ENCODE peak calls at places on chromosomes 2 and 18, in seven cellular contexts. One of them, this sample, is unnamed.

GRCh38 chr18:35389095-35389618 is 12.0 kb upstream of the ZNF396 start:
- DNase-seq in Peyer's patch: no peak
- DNase-seq in coronary artery: no peak
- DNase-seq in left ventricle myocardium inferior: no peak
- DNase-seq in fibroblast of the aortic adventitia: peak
- DNase-seq in A549: no peak
- DNase-seq in PC-9: no peak
- DNase-seq in this sample: no peak

GRCh38 chr2:199261221-199261620 is 196.5 kb downstream of the SATB2 start:
- DNase-seq in Peyer's patch: no peak
- DNase-seq in coronary artery: no peak
- DNase-seq in left ventricle myocardium inferior: no peak
- DNase-seq in fibroblast of the aortic adventitia: peak
- DNase-seq in A549: peak
- DNase-seq in PC-9: no peak
- DNase-seq in this sample: no peak

GRCh38 chr2:42937171-42937875 is 144.9 kb upstream of the HAAO start:
- DNase-seq in Peyer's patch: no peak
- DNase-seq in coronary artery: peak
- DNase-seq in left ventricle myocardium inferior: no peak
- DNase-seq in fibroblast of the aortic adventitia: no peak
- DNase-seq in A549: no peak
- DNase-seq in PC-9: no peak
- DNase-seq in this sample: no peak

GRCh38 chr2:237297421-237298155 is 116.4 kb downstream of the COL6A3 start:
- DNase-seq in Peyer's patch: no peak
- DNase-seq in coronary artery: no peak
- DNase-seq in left ventricle myocardium inferior: no peak
- DNase-seq in fibroblast of the aortic adventitia: no peak
- DNase-seq in A549: no peak
- DNase-seq in PC-9: no peak
- DNase-seq in this sample: no peak

GRCh38 chr18:30683836-30684235 is 358.7 kb downstream of the DSC3 start:
- DNase-seq in Peyer's patch: no peak
- DNase-seq in coronary artery: no peak
- DNase-seq in left ventricle myocardium inferior: no peak
- DNase-seq in fibroblast of the aortic adventitia: no peak
- DNase-seq in A549: no peak
- DNase-seq in PC-9: no peak
- DNase-seq in this sample: no peak

GRCh38 chr2:3302751-3303582 is 74.7 kb downstream of the EIPR1 start:
- DNase-seq in Peyer's patch: no peak
- DNase-seq in coronary artery: no peak
- DNase-seq in left ventricle myocardium inferior: no peak
- DNase-seq in fibroblast of the aortic adventitia: no peak
- DNase-seq in A549: no peak
- DNase-seq in PC-9: no peak
- DNase-seq in this sample: no peak

GRCh38 chr2:108593547-108594098 is 59.4 kb downstream of the LIMS1 start:
- DNase-seq in Peyer's patch: no peak
- DNase-seq in coronary artery: no peak
- DNase-seq in left ventricle myocardium inferior: no peak
- DNase-seq in fibroblast of the aortic adventitia: peak
- DNase-seq in A549: peak
- DNase-seq in PC-9: no peak
- DNase-seq in this sample: no peak

GRCh38 chr2:48129256-48129950 is 223.1 kb upstream of the FBXO11 start:
- DNase-seq in Peyer's patch: no peak
- DNase-seq in coronary artery: no peak
- DNase-seq in left ventricle myocardium inferior: no peak
- DNase-seq in fibroblast of the aortic adventitia: no peak
- DNase-seq in A549: no peak
- DNase-seq in PC-9: no peak
- DNase-seq in this sample: no peak

GRCh38 chr2:167294775-167295140 is 406.5 kb downstream of the XIRP2 start:
- DNase-seq in Peyer's patch: no peak
- DNase-seq in coronary artery: no peak
- DNase-seq in left ventricle myocardium inferior: no peak
- DNase-seq in fibroblast of the aortic adventitia: no peak
- DNase-seq in A549: no peak
- DNase-seq in PC-9: no peak
- DNase-seq in this sample: no peak

GRCh38 chr18:24181806-24182205 is 42.9 kb downstream of the CABYR start:
- DNase-seq in Peyer's patch: no peak
- DNase-seq in coronary artery: no peak
- DNase-seq in left ventricle myocardium inferior: no peak
- DNase-seq in fibroblast of the aortic adventitia: peak
- DNase-seq in A549: no peak
- DNase-seq in PC-9: no peak
- DNase-seq in this sample: no peak

GRCh38 chr18:24180048-24180447 is 41.2 kb downstream of the CABYR start:
- DNase-seq in Peyer's patch: no peak
- DNase-seq in coronary artery: no peak
- DNase-seq in left ventricle myocardium inferior: no peak
- DNase-seq in fibroblast of the aortic adventitia: no peak
- DNase-seq in A549: no peak
- DNase-seq in PC-9: no peak
- DNase-seq in this sample: no peak

GRCh38 chr18:24176727-24177416 is 38.0 kb downstream of the CABYR start:
- DNase-seq in Peyer's patch: peak
- DNase-seq in coronary artery: no peak
- DNase-seq in left ventricle myocardium inferior: peak
- DNase-seq in fibroblast of the aortic adventitia: peak
- DNase-seq in A549: peak
- DNase-seq in PC-9: peak
- DNase-seq in this sample: no peak

GRCh38 chr18:24173997-24174396 is 35.1 kb downstream of the CABYR start:
- DNase-seq in Peyer's patch: no peak
- DNase-seq in coronary artery: no peak
- DNase-seq in left ventricle myocardium inferior: no peak
- DNase-seq in fibroblast of the aortic adventitia: no peak
- DNase-seq in A549: no peak
- DNase-seq in PC-9: no peak
- DNase-seq in this sample: no peak

DNA sequence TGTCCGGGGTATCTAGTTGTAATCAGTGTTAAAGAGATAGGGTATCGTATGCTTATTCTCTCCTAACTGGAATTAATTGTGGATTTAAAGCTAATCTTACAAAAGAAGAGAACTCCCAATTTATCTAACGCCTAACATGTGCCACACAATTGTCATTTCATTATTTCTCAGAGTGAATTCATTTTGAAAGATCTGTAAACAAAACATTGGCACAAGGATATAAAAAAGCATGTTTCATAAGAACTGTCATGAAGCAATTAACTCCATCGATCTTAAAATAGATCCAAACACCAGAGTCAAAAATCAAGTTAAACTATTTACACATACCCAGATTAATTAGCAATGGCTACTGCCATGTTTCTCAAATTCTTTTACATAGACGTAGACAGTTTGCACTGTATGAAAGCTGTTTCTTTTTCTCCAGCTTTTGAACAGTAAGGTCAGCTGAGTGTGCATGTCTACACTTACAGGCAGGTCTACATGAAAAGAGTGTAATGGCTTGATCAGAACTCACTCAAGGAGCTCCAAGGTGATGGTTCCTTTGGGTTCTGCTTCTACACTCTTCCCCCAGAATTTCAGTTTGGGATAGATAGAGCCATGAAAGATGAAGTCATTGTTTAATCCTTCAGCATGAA is 38.8 kb downstream of the CABYR start:
- DNase-seq in Peyer's patch: no peak
- DNase-seq in coronary artery: no peak
- DNase-seq in left ventricle myocardium inferior: no peak
- DNase-seq in fibroblast of the aortic adventitia: no peak
- DNase-seq in A549: no peak
- DNase-seq in PC-9: no peak
- DNase-seq in this sample: no peak
- H3K4me3 ChIP-seq in Peyer's patch: no peak
- H3K4me3 ChIP-seq in coronary artery: no peak
- H3K4me3 ChIP-seq in left ventricle myocardium inferior: no peak
- H3K4me3 ChIP-seq in fibroblast of the aortic adventitia: no peak
- H3K4me3 ChIP-seq in A549: no peak
- H3K4me3 ChIP-seq in PC-9: no peak
- H3K4me3 ChIP-seq in this sample: no peak

GRCh38 chr18:23067236-23067635 is 68.0 kb upstream of the CABLES1 start:
- DNase-seq in Peyer's patch: no peak
- DNase-seq in coronary artery: no peak
- DNase-seq in left ventricle myocardium inferior: no peak
- DNase-seq in fibroblast of the aortic adventitia: no peak
- DNase-seq in A549: peak
- DNase-seq in PC-9: no peak
- DNase-seq in this sample: no peak

GRCh38 chr18:23072079-23072478 is 63.2 kb upstream of the CABLES1 start:
- DNase-seq in Peyer's patch: no peak
- DNase-seq in coronary artery: no peak
- DNase-seq in left ventricle myocardium inferior: no peak
- DNase-seq in fibroblast of the aortic adventitia: no peak
- DNase-seq in A549: no peak
- DNase-seq in PC-9: no peak
- DNase-seq in this sample: no peak

GRCh38 chr18:23068692-23069305 is 66.5 kb upstream of the CABLES1 start:
- DNase-seq in Peyer's patch: no peak
- DNase-seq in coronary artery: no peak
- DNase-seq in left ventricle myocardium inferior: no peak
- DNase-seq in fibroblast of the aortic adventitia: no peak
- DNase-seq in A549: no peak
- DNase-seq in PC-9: no peak
- DNase-seq in this sample: no peak

GRCh38 chr18:23071285-23071684 is 64.0 kb upstream of the CABLES1 start:
- DNase-seq in Peyer's patch: peak
- DNase-seq in coronary artery: no peak
- DNase-seq in left ventricle myocardium inferior: peak
- DNase-seq in fibroblast of the aortic adventitia: no peak
- DNase-seq in A549: no peak
- DNase-seq in PC-9: no peak
- DNase-seq in this sample: no peak

DNA sequence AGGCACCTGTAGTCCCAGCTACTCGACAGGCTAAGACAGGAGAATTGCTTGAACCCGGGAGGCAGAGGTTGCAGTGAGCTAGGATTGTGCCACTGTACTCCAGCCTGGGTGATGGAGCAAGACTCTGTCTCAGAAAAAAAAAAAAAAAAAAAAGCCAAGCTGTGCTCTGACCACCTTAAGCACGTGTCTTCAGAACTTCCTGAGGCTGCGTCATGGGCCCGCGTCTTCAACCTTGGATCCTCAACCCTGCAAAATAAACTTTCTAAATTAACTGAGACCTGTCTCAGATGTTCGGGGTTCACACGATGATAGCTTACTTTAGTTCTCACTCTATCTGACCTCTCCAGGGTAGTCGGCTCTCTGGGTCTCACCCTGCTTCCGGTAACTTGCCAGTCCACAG is 65.8 kb upstream of the CABLES1 start:
- DNase-seq in Peyer's patch: peak
- DNase-seq in coronary artery: no peak
- DNase-seq in left ventricle myocardium inferior: no peak
- DNase-seq in fibroblast of the aortic adventitia: no peak
- DNase-seq in A549: no peak
- DNase-seq in PC-9: no peak
- DNase-seq in this sample: no peak
- H3K4me3 ChIP-seq in Peyer's patch: no peak
- H3K4me3 ChIP-seq in coronary artery: no peak
- H3K4me3 ChIP-seq in left ventricle myocardium inferior: no peak
- H3K4me3 ChIP-seq in fibroblast of the aortic adventitia: no peak
- H3K4me3 ChIP-seq in A549: no peak
- H3K4me3 ChIP-seq in PC-9: no peak
- H3K4me3 ChIP-seq in this sample: no peak

DNA sequence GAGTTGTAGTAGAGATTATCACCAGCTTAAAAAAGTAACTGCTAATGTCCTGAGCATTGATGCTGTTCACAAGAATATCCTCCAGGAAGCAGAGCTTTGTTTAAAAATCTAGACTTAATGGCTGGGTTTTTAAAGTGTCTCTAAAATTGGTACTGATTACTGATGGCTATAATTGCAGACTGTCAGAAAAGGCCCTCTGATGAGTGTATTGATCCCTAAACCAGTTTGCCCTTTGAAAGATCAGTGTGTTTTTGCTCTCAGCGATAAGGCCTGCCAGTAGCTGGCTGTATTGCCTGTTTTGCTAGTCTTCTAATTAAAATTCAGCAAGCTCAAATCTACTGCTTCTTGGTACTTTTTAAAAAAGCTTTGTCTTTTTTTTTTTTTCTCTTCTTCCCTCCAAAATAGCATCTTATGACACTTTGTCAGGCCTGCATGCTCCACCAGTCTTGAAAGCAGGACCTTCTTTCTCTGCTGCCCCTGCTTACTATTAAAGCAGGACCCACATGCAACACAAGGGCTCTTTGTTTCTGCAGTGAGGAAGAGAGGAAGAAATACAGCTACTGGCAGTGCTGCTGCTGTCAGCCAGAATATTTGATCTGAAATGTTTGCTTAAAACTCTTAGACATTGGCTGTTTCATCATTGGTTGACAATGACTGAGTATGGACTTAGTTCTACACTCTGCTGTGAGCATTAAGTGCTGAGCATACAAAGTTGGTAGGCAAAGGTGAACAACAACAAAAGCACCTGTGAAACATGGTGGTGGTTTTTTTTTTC is 1.8 kb downstream of the SEC11C start:
- DNase-seq in Peyer's patch: no peak
- DNase-seq in coronary artery: no peak
- DNase-seq in left ventricle myocardium inferior: no peak
- DNase-seq in fibroblast of the aortic adventitia: no peak
- DNase-seq in A549: no peak
- DNase-seq in PC-9: no peak
- DNase-seq in this sample: peak
- H3K4me3 ChIP-seq in Peyer's patch: no peak
- H3K4me3 ChIP-seq in coronary artery: peak
- H3K4me3 ChIP-seq in left ventricle myocardium inferior: no peak
- H3K4me3 ChIP-seq in fibroblast of the aortic adventitia: no peak
- H3K4me3 ChIP-seq in A549: no peak
- H3K4me3 ChIP-seq in PC-9: peak
- H3K4me3 ChIP-seq in this sample: peak

DNA sequence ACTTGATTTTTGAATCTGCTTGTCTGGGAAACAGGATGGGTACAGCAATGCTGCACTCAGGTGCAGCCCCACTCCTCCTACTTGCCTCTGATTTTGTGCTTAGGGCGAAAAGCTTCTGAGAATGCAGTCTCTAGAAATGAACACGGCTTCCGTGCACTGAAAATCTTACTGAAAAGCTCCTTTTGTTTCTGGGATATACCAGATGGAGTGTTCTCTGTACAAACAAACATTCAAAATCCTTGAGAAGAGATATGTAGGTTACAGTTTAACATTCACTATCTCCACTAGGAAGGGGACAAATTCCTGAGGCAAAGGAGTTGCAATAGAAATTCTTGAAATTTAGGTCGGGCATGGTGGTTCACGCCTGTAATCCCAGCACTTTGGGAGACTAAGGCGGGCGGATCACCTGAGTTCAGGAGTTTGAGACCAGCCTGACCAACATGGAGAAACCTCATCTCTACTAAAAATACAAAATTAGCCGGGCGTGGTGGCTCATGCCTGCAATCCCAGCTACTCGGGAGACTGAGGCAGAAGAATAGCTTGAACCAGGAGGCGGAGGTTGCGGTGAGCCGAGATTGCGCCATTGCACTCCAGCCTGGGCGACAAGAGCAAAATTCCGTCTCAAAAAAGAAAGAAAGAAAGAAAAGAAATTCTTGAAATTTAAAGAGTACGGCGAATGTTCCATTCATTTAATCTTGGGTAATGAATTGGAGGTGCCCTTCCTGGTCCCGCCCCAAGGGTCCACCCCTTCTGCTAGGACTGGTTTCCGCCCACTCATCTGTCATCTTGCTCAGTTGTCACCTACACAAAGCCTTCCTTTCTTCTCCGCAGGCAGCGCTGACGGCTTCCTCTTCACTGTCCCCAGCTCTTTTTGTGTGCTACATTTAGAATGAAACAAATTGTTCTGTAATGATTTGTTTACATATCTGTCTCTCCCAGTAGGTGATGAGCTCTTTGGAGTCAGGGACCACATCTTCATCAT is 92.4 kb downstream of the SOCS6 start:
- DNase-seq in Peyer's patch: no peak
- DNase-seq in coronary artery: no peak
- DNase-seq in left ventricle myocardium inferior: no peak
- DNase-seq in fibroblast of the aortic adventitia: no peak
- DNase-seq in A549: peak
- DNase-seq in PC-9: no peak
- DNase-seq in this sample: no peak
- H3K4me3 ChIP-seq in Peyer's patch: peak
- H3K4me3 ChIP-seq in coronary artery: no peak
- H3K4me3 ChIP-seq in left ventricle myocardium inferior: no peak
- H3K4me3 ChIP-seq in fibroblast of the aortic adventitia: no peak
- H3K4me3 ChIP-seq in A549: no peak
- H3K4me3 ChIP-seq in PC-9: no peak
- H3K4me3 ChIP-seq in this sample: no peak

This sample was measured in LNCaP clone FGC.